ENCODE peak calls at places on chromosomes 4 and X, in nine cellular contexts. E, F, Q, N, L, R, G, Z and I are unnamed samples.

GRCh38 chr4:75542824-75543223 is 13.0 kb upstream of the ODAPH start:
- DNase-seq in E (peak; percentile 27), F (peak; percentile 51), Q (no peak), N (no peak), L (no peak), R (no peak), G (no peak), Z (no peak), I (no peak)

GRCh38 chrX:310621-311155 is 7.9 kb downstream of the GTPBP6 start:
- DNase-seq in E (no peak), F (no peak), Q (no peak), N (no peak), L (no peak), R (no peak), G (no peak), Z (peak; percentile 32), I (no peak)

GRCh38 chr4:105950701-105951100 is 55.4 kb downstream of the NPNT start:
- DNase-seq in E (no peak), F (no peak), Q (peak; percentile 79), N (no peak), L (no peak), R (no peak), G (no peak), Z (no peak), I (no peak)

GRCh38 chr4:168441412-168441811 is 38.9 kb downstream of the DDX60L start:
- DNase-seq in E (no peak), F (no peak), Q (no peak), N (peak; percentile 11), L (no peak), R (no peak), G (no peak), Z (no peak), I (no peak)

GRCh38 chr4:151319490-151319889 is 5.9 kb downstream of the SH3D19 start:
- DNase-seq in E (no peak), F (no peak), Q (no peak), N (no peak), L (no peak), R (no peak), G (no peak), Z (no peak), I (no peak)

GRCh38 chrX:72576161-72576896 is 3.7 kb upstream of the HDAC8 start:
- DNase-seq in E (peak; percentile 85), F (peak; percentile 90), Q (no peak), N (peak; percentile 42), L (no peak), R (no peak), G (peak; percentile 6), Z (no peak), I (no peak)

GRCh38 chr4:174663254-174663653 is 141.0 kb upstream of the HPGD start:
- DNase-seq in E (peak; percentile 25), F (peak; percentile 20), Q (no peak), N (no peak), L (no peak), R (no peak), G (no peak), Z (no peak), I (no peak)

GRCh38 chr4:82954212-82954611 is 53.7 kb downstream of the THAP9 start:
- DNase-seq in E (no peak), F (peak; percentile 1), Q (no peak), N (no peak), L (no peak), R (no peak), G (no peak), Z (no peak), I (no peak)

GRCh38 chr4:26930964-26931363 is 70.3 kb downstream of the STIM2 start:
- DNase-seq in E (no peak), F (no peak), Q (no peak), N (no peak), L (no peak), R (no peak), G (no peak), Z (no peak), I (no peak)

GRCh38 chr4:176137626-176138025 is 57.8 kb downstream of the SPATA4 start:
- DNase-seq in E (peak; percentile 9), F (peak; percentile 57), Q (no peak), N (no peak), L (no peak), R (no peak), G (no peak), Z (no peak), I (no peak)

GRCh38 chr4:7763788-7764187 is 175.9 kb downstream of the AFAP1 start:
- DNase-seq in E (no peak), F (no peak), Q (no peak), N (no peak), L (peak; percentile 47), R (no peak), G (no peak), Z (no peak), I (no peak)

GRCh38 chr4:114398386-114398785 is 200.2 kb upstream of the UGT8 start:
- DNase-seq in E (no peak), F (no peak), Q (no peak), N (no peak), L (no peak), R (no peak), G (no peak), Z (no peak), I (no peak)

GRCh38 chr4:8817081-8817812 is 54.4 kb downstream of the HMX1 start:
- DNase-seq in E (no peak), F (no peak), Q (no peak), N (no peak), L (no peak), R (no peak), G (no peak), Z (peak; percentile 32), I (peak; percentile 6)

GRCh38 chrX:115561605-115562491 is 874 bp downstream of the PLS3 start:
- DNase-seq in E (peak; percentile 42), F (peak; percentile 40), Q (peak; percentile 81), N (no peak), L (peak; percentile 62), R (no peak), G (no peak), Z (peak; percentile 66), I (peak; percentile 27)

GRCh38 chr4:120703908-120704307 is 218.6 kb downstream of the PRDM5 start:
- DNase-seq in E (no peak), F (peak; percentile 19), Q (no peak), N (no peak), L (no peak), R (no peak), G (no peak), Z (no peak), I (no peak)

GRCh38 chr4:55949480-55949802 is 696 bp downstream of the CEP135 start:
- DNase-seq in E (no peak), F (no peak), Q (no peak), N (no peak), L (no peak), R (peak; percentile 4), G (no peak), Z (no peak), I (no peak)

GRCh38 chr4:143616771-143617170 is 83.7 kb downstream of the FREM3 start:
- DNase-seq in E (peak; percentile 75), F (peak; percentile 11), Q (no peak), N (no peak), L (peak; percentile 88), R (no peak), G (no peak), Z (no peak), I (no peak)